ENCODE peak calls at places on chromosomes 4 and X, in five cellular contexts. P, A, W, S and R are unnamed samples.

GRCh38 chr4:8725071-8725841 is 132.7 kb downstream of the CPZ start:
- DNase-seq in P (no peak), A (no peak), W (no peak), S (no peak), R (no peak)

GRCh38 chrX:154526901-154527675 is 11.1 kb upstream of the FAM3A start:
- DNase-seq in P (peak; percentile 68), A (no peak), W (peak; percentile 36), S (peak; percentile 56), R (peak; percentile 74)

GRCh38 chr4:85452073-85452764 is 22.7 kb upstream of the ARHGAP24 start:
- DNase-seq in P (no peak), A (no peak), W (no peak), S (no peak), R (no peak)

GRCh38 chrX:2690856-2691542 is at the start of gene CD99:
- DNase-seq in P (peak; percentile 91), A (peak; percentile 83), W (peak; percentile 46), S (peak; percentile 80), R (peak; percentile 85)

GRCh38 chr4:14667624-14668295 is 334.5 kb upstream of the CPEB2 start:
- DNase-seq in P (no peak), A (no peak), W (no peak), S (no peak), R (no peak)

GRCh38 chr4:98570160-98570797 is 88.1 kb downstream of the TSPAN5 start:
- DNase-seq in P (no peak), A (no peak), W (no peak), S (no peak), R (no peak)

GRCh38 chrX:68835104-68835442 is 6.3 kb downstream of the EFNB1 start:
- DNase-seq in P (no peak), A (no peak), W (no peak), S (no peak), R (no peak)

GRCh38 chrX:123753656-123754350 is 21.0 kb upstream of the THOC2 start:
- DNase-seq in P (no peak), A (no peak), W (no peak), S (no peak), R (no peak)

GRCh38 chr4:184380707-184381106 is 93.6 kb downstream of the IRF2 start:
- DNase-seq in P (no peak), A (no peak), W (no peak), S (no peak), R (no peak)

GRCh38 chr4:52059372-52059771 is 8.3 kb downstream of the SPATA18 start:
- DNase-seq in P (no peak), A (no peak), W (no peak), S (no peak), R (no peak)

GRCh38 chrX:119190251-119190651 is 45.8 kb upstream of the PGRMC1 start:
- DNase-seq in P (no peak), A (no peak), W (no peak), S (no peak), R (no peak)

GRCh38 chr4:26126135-26126718 is 194.6 kb upstream of the RBPJ start:
- DNase-seq in P (no peak), A (no peak), W (peak; percentile 59), S (no peak), R (no peak)

GRCh38 chrX:136055651-136056221 is 70.5 kb downstream of the SLC9A6 start:
- DNase-seq in P (no peak), A (no peak), W (no peak), S (no peak), R (no peak)

GRCh38 chr4:39278476-39278875 is 87.7 kb downstream of the RFC1 start:
- DNase-seq in P (no peak), A (no peak), W (no peak), S (no peak), R (no peak)

GRCh38 chr4:57071340-57071739 is 38.8 kb downstream of the IGFBP7 start:
- DNase-seq in P (no peak), A (no peak), W (no peak), S (no peak), R (no peak)

GRCh38 chrX:152028611-152029010 is 54.1 kb upstream of the GABRE start:
- DNase-seq in P (no peak), A (no peak), W (no peak), S (peak; percentile 25), R (no peak)

GRCh38 chrX:39196192-39197102 is 395.2 kb downstream of the MID1IP1 start:
- DNase-seq in P (peak; percentile 31), A (no peak), W (peak; percentile 90), S (no peak), R (no peak)

GRCh38 chr4:24003476-24003875 is 113.6 kb upstream of the PPARGC1A start:
- DNase-seq in P (no peak), A (no peak), W (no peak), S (no peak), R (no peak)

GRCh38 chrX:10922158-10922557 is 189.0 kb upstream of the HCCS start:
- DNase-seq in P (no peak), A (no peak), W (no peak), S (peak; percentile 1), R (no peak)

GRCh38 chrX:10352536-10352935 is 195.8 kb downstream of the CLCN4 start:
- DNase-seq in P (no peak), A (no peak), W (no peak), S (no peak), R (no peak)

GRCh38 chr4:187172340-187172761 is 448.7 kb upstream of the FAT1 start:
- DNase-seq in P (no peak), A (no peak), W (no peak), S (no peak), R (no peak)

GRCh38 chr4:107625503-107625902 is 94.5 kb downstream of the PAPSS1 start:
- DNase-seq in P (no peak), A (no peak), W (no peak), S (no peak), R (no peak)

GRCh38 chr4:41154001-41154813 is 60.1 kb downstream of the APBB2 start:
- DNase-seq in P (no peak), A (no peak), W (no peak), S (no peak), R (no peak)

GRCh38 chr4:71827811-71828210 is 43.9 kb upstream of the GC start:
- DNase-seq in P (no peak), A (no peak), W (no peak), S (no peak), R (no peak)

GRCh38 chr4:145231906-145232700 is 51.7 kb upstream of the OTUD4 start:
- DNase-seq in P (no peak), A (no peak), W (no peak), S (no peak), R (no peak)

GRCh38 chr4:3124070-3124767 is 49.7 kb downstream of the HTT start:
- DNase-seq in P (no peak), A (no peak), W (no peak), S (no peak), R (no peak)

GRCh38 chr4:140617494-140618060 is 48.8 kb upstream of the UCP1 start:
- DNase-seq in P (no peak), A (no peak), W (no peak), S (no peak), R (no peak)

GRCh38 chr4:4225915-4226605 is 669 bp downstream of the OTOP1 start:
- DNase-seq in P (no peak), A (no peak), W (no peak), S (no peak), R (peak; percentile 58)

GRCh38 chrX:135393046-135393445 is 28.7 kb upstream of the SMIM10L2A start:
- DNase-seq in P (no peak), A (no peak), W (no peak), S (no peak), R (no peak)

GRCh38 chr4:54513231-54513630 is 144.5 kb upstream of the KIT start:
- DNase-seq in P (no peak), A (no peak), W (no peak), S (no peak), R (no peak)

GRCh38 chr4:185142563-185142910 is 529 bp upstream of the SLC25A4 start:
- DNase-seq in P (no peak), A (peak; percentile 20), W (no peak), S (peak; percentile 37), R (no peak)

DNA sequence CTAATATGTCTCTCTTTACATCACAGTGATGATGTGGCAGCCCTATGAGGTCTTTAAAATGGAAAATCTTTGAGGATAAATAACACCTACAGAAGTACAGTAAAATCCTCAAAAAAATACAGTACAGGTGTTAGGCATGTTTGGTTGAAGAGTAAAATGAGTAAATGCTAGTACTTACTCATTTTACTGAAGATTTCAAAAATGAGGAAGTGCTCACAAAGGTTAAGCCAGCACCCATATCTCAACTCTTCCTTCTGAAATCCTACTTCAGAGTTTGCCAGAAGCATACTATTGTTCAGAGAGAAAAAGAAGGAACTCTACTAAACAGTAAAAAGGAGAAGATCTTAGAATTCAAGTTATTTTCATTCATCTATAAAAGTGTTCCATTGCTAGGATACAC is 130.9 kb downstream of the CBR4 start:
- DNase-seq in P (no peak), A (no peak), W (no peak), S (no peak), R (no peak)
- TF ChIP-seq HDAC2 in P (no peak), A (no peak), W (no peak), S (no peak), R (no peak)

DNA sequence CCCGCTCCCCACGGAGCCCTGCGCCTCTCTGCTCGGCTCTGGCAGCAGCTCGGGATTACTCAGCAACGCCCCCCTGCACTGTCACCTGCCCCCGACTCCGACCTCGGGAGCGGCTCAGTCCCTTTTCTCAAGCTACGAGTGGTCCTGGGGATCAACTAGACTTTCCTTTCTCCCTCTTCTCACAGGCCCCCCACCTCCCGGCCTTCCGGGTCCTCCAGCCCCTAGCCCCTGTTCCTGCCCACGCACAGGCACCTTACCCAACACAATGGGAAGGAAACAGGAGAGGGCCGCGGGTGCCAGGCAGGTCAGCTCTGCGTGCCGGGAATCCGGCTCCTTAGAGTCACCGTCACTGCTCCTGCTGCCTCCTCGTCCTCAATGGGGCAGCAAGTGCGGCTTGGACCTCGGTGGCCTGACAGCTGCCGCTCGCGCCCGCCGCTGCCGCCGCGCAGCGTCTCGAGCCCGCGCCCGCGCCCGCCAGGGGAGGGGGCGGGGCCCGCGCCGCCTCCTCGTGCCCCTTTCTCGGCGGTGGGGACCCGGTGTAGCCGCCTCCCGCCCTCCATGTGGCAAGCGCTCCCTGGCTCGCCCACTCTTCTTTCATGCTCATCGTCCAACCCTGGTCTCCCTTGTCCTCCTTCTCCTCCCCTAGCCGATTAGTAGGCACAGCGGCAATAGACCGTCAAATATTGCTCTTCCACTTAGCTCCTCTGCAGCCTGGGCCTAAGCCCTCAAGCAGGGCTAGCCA is at the start of gene RAB9B:
- DNase-seq in P (peak; percentile 25), A (no peak), W (no peak), S (no peak), R (no peak)
- TF ChIP-seq HDAC2 in P (no peak), A (no peak), W (no peak), S (no peak), R (no peak)

GRCh38 chr4:124686279-124686678 is 26.3 kb downstream of the ANKRD50 start:
- DNase-seq in P (no peak), A (no peak), W (no peak), S (no peak), R (peak; percentile 58)
- TF ChIP-seq HDAC2 in P (no peak), A (no peak), W (no peak), S (no peak), R (no peak)

GRCh38 chr4:122041312-122041711 is 89.5 kb upstream of the TRPC3 start:
- DNase-seq in P (no peak), A (no peak), W (no peak), S (no peak), R (no peak)

GRCh38 chr4:122044496-122044895 is 92.6 kb upstream of the TRPC3 start:
- DNase-seq in P (no peak), A (no peak), W (no peak), S (no peak), R (no peak)

GRCh38 chr4:122047706-122048425 is 96.0 kb upstream of the TRPC3 start:
- DNase-seq in P (no peak), A (no peak), W (no peak), S (no peak), R (no peak)

GRCh38 chr4:122046255-122046654 is 94.4 kb upstream of the TRPC3 start:
- DNase-seq in P (no peak), A (no peak), W (no peak), S (no peak), R (no peak)

GRCh38 chr4:122045533-122045932 is 93.7 kb upstream of the TRPC3 start:
- DNase-seq in P (no peak), A (no peak), W (no peak), S (peak; percentile 4), R (no peak)
- TF ChIP-seq HDAC2 in P (no peak), A (no peak), W (no peak), S (no peak), R (no peak)